ENCODE peak calls at places on chromosomes 11 and 22, in four cellular contexts. O is H1, L is K562, U is GM12878. P is an unnamed sample.

GRCh38 chr11:80846979-80847378 is 1406.1 kb upstream of the TENM4 start:
- DNase-seq in O (no peak), L (no peak), U (peak), P (no peak)

GRCh38 chr11:47616726-47617416 is 22.7 kb upstream of the C1QTNF4 start:
- DNase-seq in O (no peak), L (peak), U (no peak), P (peak)

GRCh38 chr11:61695917-61696316 is 15.7 kb downstream of the DAGLA start:
- DNase-seq in O (no peak), L (no peak), U (peak), P (no peak)

GRCh38 chr11:65524747-65525658 is at the start of gene SCYL1:
- DNase-seq in O (no peak), L (peak), U (no peak), P (no peak)

GRCh38 chr22:40818747-40819662 is at the start of gene SLC25A17:
- DNase-seq in O (peak), L (peak), U (peak), P (peak)

GRCh38 chr11:27754035-27755017 is 54.1 kb upstream of the BDNF start:
- DNase-seq in O (no peak), L (peak), U (no peak), P (no peak)

GRCh38 chr11:44517541-44517940 is 47.9 kb upstream of the CD82 start:
- DNase-seq in O (no peak), L (no peak), U (no peak), P (no peak)

GRCh38 chr22:24021304-24021703 is 10.2 kb downstream of the CABIN1 start:
- DNase-seq in O (no peak), L (no peak), U (no peak), P (no peak)

GRCh38 chr11:64165482-64165841 is 451 bp downstream of the MACROD1 start:
- DNase-seq in O (no peak), L (peak), U (no peak), P (no peak)

GRCh38 chr11:19628018-19628417 is 84.6 kb upstream of the NAV2 start:
- DNase-seq in O (no peak), L (no peak), U (no peak), P (no peak)

GRCh38 chr11:2420502-2421225 is 20.1 kb downstream of the TSSC4 start:
- DNase-seq in O (peak), L (peak), U (no peak), P (peak)

GRCh38 chr11:114317738-114318137 is 21.5 kb downstream of the NNMT start:
- DNase-seq in O (no peak), L (peak), U (no peak), P (no peak)

GRCh38 chr22:31346733-31347250 is 646 bp upstream of the PATZ1 start:
- DNase-seq in O (no peak), L (peak), U (no peak), P (peak)

GRCh38 chr11:77259681-77260080 is 41.8 kb downstream of the GDPD4 start:
- DNase-seq in O (no peak), L (no peak), U (no peak), P (no peak)

GRCh38 chr11:33936745-33937612 is 45.1 kb upstream of the LMO2 start:
- DNase-seq in O (no peak), L (peak), U (no peak), P (no peak)

GRCh38 chr22:18005201-18005926 is 19.0 kb downstream of the MICAL3 start:
- DNase-seq in O (no peak), L (no peak), U (no peak), P (no peak)

GRCh38 chr11:22670803-22671202 is 4.4 kb downstream of the GAS2 start:
- DNase-seq in O (no peak), L (peak), U (no peak), P (peak)

GRCh38 chr22:49768511-49768910 is 59.2 kb downstream of the BRD1 start:
- DNase-seq in O (no peak), L (no peak), U (no peak), P (no peak)

GRCh38 chr11:44519989-44520737 is 45.3 kb upstream of the CD82 start:
- DNase-seq in O (no peak), L (no peak), U (no peak), P (no peak)

GRCh38 chr11:88353386-88353785 is 15.8 kb upstream of the CTSC start:
- DNase-seq in O (no peak), L (no peak), U (no peak), P (no peak)

GRCh38 chr11:1919428-1920127 is at the start of gene TNNT3:
- DNase-seq in O (no peak), L (no peak), U (no peak), P (no peak)

GRCh38 chr11:122668562-122669090 is 13.1 kb downstream of the UBASH3B start:
- DNase-seq in O (no peak), L (no peak), U (no peak), P (no peak)

GRCh38 chr11:78030429-78031325 is 7.6 kb upstream of the KCTD14 start:
- DNase-seq in O (no peak), L (no peak), U (no peak), P (peak)

GRCh38 chr11:11789735-11790369 is 51.9 kb upstream of the USP47 start:
- DNase-seq in O (no peak), L (peak), U (no peak), P (no peak)

GRCh38 chr11:61718613-61719302 is 33.7 kb upstream of the MYRF start:
- DNase-seq in O (no peak), L (peak), U (no peak), P (no peak)

GRCh38 chr11:97683733-97684132 is 1293.9 kb downstream of the JRKL start:
- DNase-seq in O (peak), L (peak), U (no peak), P (peak)

GRCh38 chr11:2097356-2097997 is 41.7 kb downstream of the IGF2 start:
- DNase-seq in O (peak), L (peak), U (no peak), P (peak)

GRCh38 chr22:48976556-48977535 is 850.8 kb downstream of the BRD1 start:
- DNase-seq in O (no peak), L (no peak), U (no peak), P (peak)

GRCh38 chr11:47234669-47235075 is 13.9 kb downstream of the ACP2 start:
- DNase-seq in O (no peak), L (no peak), U (no peak), P (no peak)

GRCh38 chr11:119919656-119920055 is 190.7 kb upstream of the NECTIN1 start:
- DNase-seq in O (no peak), L (no peak), U (no peak), P (no peak)

GRCh38 chr11:44701276-44701675 is 25.5 kb upstream of the TSPAN18 start:
- DNase-seq in O (no peak), L (no peak), U (no peak), P (no peak)

GRCh38 chr11:134125507-134125906 is 56.6 kb downstream of the JAM3 start:
- DNase-seq in O (no peak), L (no peak), U (no peak), P (no peak)

GRCh38 chr11:5198285-5198684 is 2.2 kb downstream of the OR51V1 start:
- DNase-seq in O (no peak), L (no peak), U (no peak), P (no peak)

GRCh38 chr11:94325681-94326080 is 21.3 kb downstream of the IZUMO1R start:
- DNase-seq in O (peak), L (peak), U (peak), P (peak)

GRCh38 chr11:47850337-47850736 is 2.2 kb upstream of the NUP160 start:
- DNase-seq in O (no peak), L (no peak), U (no peak), P (no peak)

GRCh38 chr11:93820847-93821246 is 29.6 kb downstream of the VSTM5 start:
- DNase-seq in O (no peak), L (peak), U (no peak), P (no peak)

GRCh38 chr11:96337541-96338530 is 5.2 kb downstream of the MAML2 start:
- DNase-seq in O (no peak), L (peak), U (no peak), P (no peak)

GRCh38 chr11:27355575-27356104 is 7.4 kb downstream of the CCDC34 start:
- DNase-seq in O (no peak), L (no peak), U (no peak), P (no peak)

GRCh38 chr11:691710-692590 is 3.1 kb downstream of the DEAF1 start:
- DNase-seq in O (no peak), L (peak), U (no peak), P (no peak)

GRCh38 chr22:37526376-37526775 is 7.2 kb upstream of the CARD10 start:
- DNase-seq in O (no peak), L (no peak), U (no peak), P (no peak)

GRCh38 chr22:37525073-37525745 is 6.0 kb upstream of the CARD10 start:
- DNase-seq in O (no peak), L (no peak), U (no peak), P (no peak)

GRCh38 chr22:37533995-37534394 is 14.8 kb upstream of the CARD10 start:
- DNase-seq in O (no peak), L (peak), U (peak), P (no peak)

GRCh38 chr22:37525746-37526350 is 6.6 kb upstream of the CARD10 start:
- DNase-seq in O (no peak), L (no peak), U (no peak), P (no peak)

DNA sequence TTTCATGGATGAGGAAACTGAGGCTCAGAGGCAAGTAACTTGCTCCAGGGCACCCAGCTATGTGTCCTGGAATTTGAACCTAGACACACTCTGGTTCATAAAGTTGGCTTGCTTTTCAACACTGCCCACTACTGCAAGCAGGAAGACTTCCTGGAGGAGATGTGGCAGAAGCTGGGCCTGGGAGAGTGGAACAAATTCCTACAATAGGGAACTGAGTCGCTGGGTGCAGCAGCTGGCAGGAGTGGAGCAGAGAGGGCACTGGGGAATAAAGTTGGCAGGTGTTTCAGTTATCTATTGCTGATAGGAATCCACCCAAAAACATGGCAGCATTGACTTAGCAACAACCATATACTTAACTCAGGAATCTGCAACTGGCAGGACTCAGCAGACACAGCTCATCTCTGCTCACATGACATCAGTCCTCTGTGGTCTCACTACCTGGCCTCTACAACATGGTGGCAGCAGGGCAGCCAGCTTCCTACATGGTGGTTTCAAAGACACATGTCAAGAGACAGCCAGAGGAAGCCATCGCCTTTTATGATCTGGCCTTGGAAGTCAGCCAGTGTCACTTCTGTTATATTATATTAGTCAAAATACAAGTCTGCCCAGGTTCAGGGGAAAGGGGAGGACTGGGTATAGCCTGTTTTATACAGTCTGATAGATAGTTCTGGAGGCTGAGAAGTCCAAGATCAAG is 10.6 kb upstream of the CARD10 start:
- DNase-seq in O (no peak), L (no peak), U (peak), P (no peak)
- TF ChIP-seq HDAC6 in O (no peak), L (no peak), U (no peak), P (no peak)

GRCh38 chr11:46120361-46120710 is 918 bp downstream of the PHF21A start:
- DNase-seq in O (no peak), L (no peak), U (no peak), P (no peak)
- TF ChIP-seq HDAC6 in O (no peak), L (no peak), U (no peak), P (no peak)

GRCh38 chr22:27613099-27614089 is 188.2 kb downstream of the MN1 start:
- DNase-seq in O (no peak), L (no peak), U (no peak), P (no peak)

GRCh38 chr22:27612075-27612474 is 189.5 kb downstream of the MN1 start:
- DNase-seq in O (no peak), L (no peak), U (no peak), P (no peak)

GRCh38 chr22:27615408-27615807 is 186.1 kb downstream of the MN1 start:
- DNase-seq in O (no peak), L (no peak), U (no peak), P (no peak)

GRCh38 chr22:27616033-27616432 is 185.5 kb downstream of the MN1 start:
- DNase-seq in O (no peak), L (no peak), U (no peak), P (no peak)

GRCh38 chr22:27614291-27615007 is 187.1 kb downstream of the MN1 start:
- DNase-seq in O (no peak), L (no peak), U (no peak), P (no peak)
- TF ChIP-seq HDAC6 in O (no peak), L (no peak), U (no peak), P (no peak)

GRCh38 chr11:130166457-130166784 is 6.8 kb downstream of the ST14 start:
- DNase-seq in O (no peak), L (peak), U (no peak), P (peak)
- TF ChIP-seq HDAC6 in O (no peak), L (no peak), U (no peak), P (no peak)

GRCh38 chr11:69384548-69385465 is 90.9 kb downstream of the MYEOV start:
- DNase-seq in O (no peak), L (no peak), U (no peak), P (no peak)
- TF ChIP-seq HDAC6 in O (no peak), L (no peak), U (no peak), P (no peak)

GRCh38 chr22:19879996-19880785 is 25.5 kb upstream of the GNB1L start:
- DNase-seq in O (no peak), L (no peak), U (no peak), P (peak)

GRCh38 chr22:19880786-19881569 is 26.3 kb upstream of the GNB1L start:
- DNase-seq in O (peak), L (peak), U (no peak), P (peak)

GRCh38 chr22:19884954-19885751 is 30.5 kb upstream of the GNB1L start:
- DNase-seq in O (no peak), L (no peak), U (no peak), P (no peak)

GRCh38 chr22:19884161-19884953 is 29.7 kb upstream of the GNB1L start:
- DNase-seq in O (no peak), L (no peak), U (no peak), P (no peak)

DNA sequence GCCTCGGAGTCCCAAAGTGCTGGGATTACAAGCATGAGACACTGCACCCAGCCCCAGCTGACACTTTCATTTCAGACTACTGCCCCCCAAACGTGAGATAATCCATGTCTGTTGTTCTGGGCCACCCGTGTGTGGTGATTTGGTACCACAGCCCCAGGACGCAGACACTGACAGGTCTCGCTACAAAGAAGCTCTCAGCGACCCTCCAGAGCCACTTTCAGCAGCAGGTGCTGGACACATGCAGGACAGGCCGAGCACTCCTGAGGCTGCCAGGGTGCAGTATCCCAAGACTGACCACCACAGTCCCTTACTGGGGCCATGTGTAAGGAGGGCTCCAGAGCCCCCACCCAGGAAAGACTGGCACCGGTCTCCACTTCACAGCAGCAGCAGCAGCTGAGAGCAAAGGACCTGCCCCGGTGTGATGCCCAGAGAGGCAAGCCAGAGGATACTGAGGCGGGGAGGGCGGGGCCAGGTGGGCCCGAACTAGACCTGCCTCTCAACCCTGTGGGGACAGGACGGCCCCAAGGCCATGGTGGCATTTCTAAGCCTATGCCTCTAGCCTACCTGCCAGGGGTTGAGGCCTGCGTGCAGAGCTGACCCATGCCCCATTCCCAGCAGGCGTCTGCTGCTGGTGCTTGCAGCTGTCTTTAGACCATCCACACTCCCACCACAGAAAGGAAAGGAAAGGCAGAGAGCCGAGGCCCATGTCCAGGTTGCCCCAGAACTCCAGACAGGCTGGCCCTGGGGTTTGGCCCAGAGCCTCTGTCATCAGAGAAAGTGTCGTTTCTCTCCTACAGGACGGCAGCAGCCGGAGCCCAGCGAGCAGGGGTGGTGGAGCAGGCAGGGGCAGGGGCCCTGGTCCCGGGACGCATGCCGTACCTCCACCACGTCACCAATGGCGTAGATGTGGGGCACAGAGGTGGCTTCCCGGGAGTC is 28.0 kb upstream of the GNB1L start:
- DNase-seq in O (no peak), L (no peak), U (no peak), P (no peak)
- TF ChIP-seq HDAC6 in O (no peak), L (no peak), U (no peak), P (no peak)

GRCh38 chr22:28103596-28103995 is 184.5 kb upstream of the PITPNB start:
- DNase-seq in O (no peak), L (no peak), U (no peak), P (no peak)
- TF ChIP-seq HDAC6 in O (no peak), L (no peak), U (no peak), P (no peak)

DNA sequence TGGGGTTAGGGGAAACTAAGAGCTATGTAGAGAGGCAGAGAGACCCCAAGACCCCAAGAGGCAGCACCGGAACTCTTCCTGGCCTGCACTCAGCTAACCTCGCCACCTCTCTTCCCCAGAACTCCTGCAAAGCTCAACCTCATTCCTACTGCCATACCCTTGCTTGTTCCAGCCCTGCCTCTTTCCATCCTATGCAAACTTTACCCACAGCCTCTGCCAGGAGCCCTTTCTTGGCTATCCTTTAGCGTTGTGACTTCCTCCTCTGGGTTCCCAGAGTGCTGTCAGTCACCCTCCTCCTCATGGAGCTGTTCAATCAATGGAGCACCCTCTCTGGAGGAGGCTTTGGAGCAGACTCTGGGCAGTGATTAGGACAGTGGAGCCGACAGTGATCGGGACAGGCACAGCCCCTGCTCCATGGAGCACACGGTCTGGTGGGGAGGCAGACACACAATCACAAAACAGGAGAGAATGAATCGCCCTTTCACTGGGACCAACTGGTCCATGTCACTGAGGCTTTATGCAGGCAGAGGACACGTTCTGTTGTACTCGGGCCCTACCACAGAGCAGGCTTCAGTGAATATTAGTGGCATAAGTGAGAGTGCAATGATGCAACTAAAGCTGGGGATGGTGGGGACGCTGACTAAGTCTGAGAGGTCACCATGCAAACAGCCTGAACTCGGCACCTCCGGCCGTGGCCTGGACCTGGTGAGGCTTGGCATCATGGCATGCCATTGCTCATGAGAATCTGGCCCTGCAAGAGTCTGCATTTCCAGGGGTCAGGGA is 24.6 kb upstream of the P2RY2 start:
- DNase-seq in O (no peak), L (no peak), U (peak), P (no peak)
- TF ChIP-seq HDAC6 in O (no peak), L (no peak), U (no peak), P (no peak)

GRCh38 chr11:15935370-15935769 is 421.0 kb downstream of the SOX6 start:
- DNase-seq in O (no peak), L (no peak), U (no peak), P (no peak)

GRCh38 chr11:15938983-15939382 is 417.4 kb downstream of the SOX6 start:
- DNase-seq in O (no peak), L (no peak), U (no peak), P (no peak)

GRCh38 chr11:15938362-15938725 is 418.0 kb downstream of the SOX6 start:
- DNase-seq in O (no peak), L (no peak), U (no peak), P (no peak)

GRCh38 chr11:15936011-15936410 is 420.3 kb downstream of the SOX6 start:
- DNase-seq in O (no peak), L (no peak), U (no peak), P (no peak)

GRCh38 chr11:15937601-15938361 is 418.6 kb downstream of the SOX6 start:
- DNase-seq in O (no peak), L (no peak), U (no peak), P (no peak)
- TF ChIP-seq HDAC6 in O (no peak), L (no peak), U (no peak), P (no peak)

DNA sequence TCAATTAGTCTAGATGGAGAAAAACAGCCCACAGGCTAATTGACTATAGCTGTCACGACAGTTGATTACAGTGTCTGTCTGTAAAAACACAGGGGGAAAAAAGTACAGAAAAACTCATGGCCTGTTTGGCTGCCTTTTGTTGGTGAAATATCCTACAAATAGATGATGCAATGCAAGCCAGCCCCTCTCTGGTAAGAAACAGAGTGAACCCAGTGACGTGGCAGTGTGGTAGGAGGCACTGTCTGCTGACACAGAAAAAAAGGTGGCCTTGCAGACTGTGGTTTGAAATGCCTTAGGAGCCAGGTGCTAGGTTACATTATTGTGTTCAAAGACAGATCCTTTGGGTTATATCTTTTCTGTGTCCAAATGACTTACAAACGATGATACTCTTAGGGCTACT is 431.4 kb upstream of the CCDC90B start:
- DNase-seq in O (no peak), L (no peak), U (no peak), P (no peak)
- TF ChIP-seq HDAC6 in O (no peak), L (no peak), U (no peak), P (no peak)